ENCODE peak calls at places on chromosomes 1 and 21, in four cellular contexts. Z, U, A and C are unnamed samples.

GRCh38 chr21:25911730-25912401 is 177.1 kb downstream of the GABPA start:
- DNase-seq in Z (no peak), U (no peak), A (no peak), C (no peak)

GRCh38 chr1:28296401-28297220 is 32.2 kb upstream of the MED18 start:
- DNase-seq in Z (no peak), U (no peak), A (no peak), C (peak)

GRCh38 chr1:18941221-18942141 is 15.0 kb downstream of the IFFO2 start:
- DNase-seq in Z (peak), U (no peak), A (no peak), C (peak)

GRCh38 chr1:215637041-215637573 is 70.0 kb downstream of the KCTD3 start:
- DNase-seq in Z (no peak), U (peak), A (no peak), C (no peak)

GRCh38 chr1:175080030-175080429 is 12.4 kb downstream of the TNN start:
- DNase-seq in Z (no peak), U (no peak), A (no peak), C (no peak)

GRCh38 chr1:240309804-240310203 is 218.1 kb downstream of the FMN2 start:
- DNase-seq in Z (no peak), U (no peak), A (no peak), C (no peak)

GRCh38 chr1:68213843-68214242 is 18.5 kb downstream of the WLS start:
- DNase-seq in Z (no peak), U (no peak), A (peak), C (no peak)

GRCh38 chr21:29189358-29189757 is 58.9 kb downstream of the MAP3K7CL start:
- DNase-seq in Z (no peak), U (no peak), A (no peak), C (no peak)

GRCh38 chr1:228294717-228295116 is 86.9 kb downstream of the OBSCN start:
- DNase-seq in Z (no peak), U (no peak), A (no peak), C (no peak)

GRCh38 chr1:150072959-150073358 is 5.4 kb downstream of the VPS45 start:
- DNase-seq in Z (peak), U (peak), A (peak), C (peak)

GRCh38 chr21:46555225-46555617 is 49.7 kb downstream of the S100B start:
- DNase-seq in Z (no peak), U (no peak), A (no peak), C (no peak)

GRCh38 chr1:52191395-52191965 is 49.6 kb downstream of the ZFYVE9 start:
- DNase-seq in Z (no peak), U (no peak), A (no peak), C (no peak)

GRCh38 chr1:9518454-9518998 is 20.7 kb upstream of the SLC25A33 start:
- DNase-seq in Z (no peak), U (no peak), A (no peak), C (no peak)

GRCh38 chr1:19756480-19756879 is 43.2 kb downstream of the TMCO4 start:
- DNase-seq in Z (no peak), U (no peak), A (no peak), C (no peak)

GRCh38 chr1:210257698-210258395 is 25.3 kb downstream of the SERTAD4 start:
- DNase-seq in Z (no peak), U (no peak), A (no peak), C (no peak)

GRCh38 chr1:202056644-202057334 is 46.4 kb downstream of the ELF3 start:
- DNase-seq in Z (peak), U (peak), A (no peak), C (no peak)

GRCh38 chr1:68384321-68384813 is 65.4 kb downstream of the RPE65 start:
- DNase-seq in Z (peak), U (peak), A (no peak), C (no peak)

GRCh38 chr21:32256873-32257620 is 21.8 kb downstream of the MIS18A start:
- DNase-seq in Z (no peak), U (peak), A (peak), C (no peak)

GRCh38 chr1:173995475-173995874 is 26.7 kb downstream of the RC3H1 start:
- DNase-seq in Z (no peak), U (no peak), A (no peak), C (no peak)

GRCh38 chr1:207050768-207051614 is at the start of gene YOD1:
- DNase-seq in Z (peak), U (peak), A (peak), C (peak)

GRCh38 chr21:26169611-26170470 is 729 bp downstream of the APP start:
- DNase-seq in Z (peak), U (peak), A (peak), C (peak)

GRCh38 chr1:232238009-232238408 is 391.9 kb downstream of the SIPA1L2 start:
- DNase-seq in Z (no peak), U (no peak), A (no peak), C (no peak)

GRCh38 chr21:44709426-44710293 is 1.7 kb downstream of the TSPEAR start:
- DNase-seq in Z (no peak), U (no peak), A (peak), C (peak)

GRCh38 chr1:22969224-22969829 is 3.3 kb downstream of the LACTBL1 start:
- DNase-seq in Z (no peak), U (no peak), A (peak), C (no peak)

GRCh38 chr1:41486892-41487728 is 2.6 kb upstream of the EDN2 start:
- DNase-seq in Z (no peak), U (no peak), A (no peak), C (peak)

GRCh38 chr1:36177589-36178463 is 21.9 kb downstream of the MAP7D1 start:
- DNase-seq in Z (no peak), U (no peak), A (no peak), C (peak)

GRCh38 chr1:172670791-172671190 is 11.9 kb downstream of the FASLG start:
- DNase-seq in Z (no peak), U (no peak), A (no peak), C (no peak)

GRCh38 chr1:112322983-112323678 is 72.9 kb upstream of the CTTNBP2NL start:
- DNase-seq in Z (no peak), U (no peak), A (peak), C (no peak)

GRCh38 chr21:40490408-40490807 is 356.6 kb downstream of the DSCAM start:
- DNase-seq in Z (no peak), U (no peak), A (no peak), C (no peak)

GRCh38 chr1:34927316-34927715 is 2.1 kb downstream of the DLGAP3 start:
- DNase-seq in Z (no peak), U (no peak), A (no peak), C (no peak)

GRCh38 chr1:25084407-25084806 is 147.9 kb downstream of the SYF2 start:
- DNase-seq in Z (no peak), U (no peak), A (no peak), C (no peak)

GRCh38 chr1:61253059-61253735 is 170.8 kb downstream of the NFIA start:
- DNase-seq in Z (no peak), U (peak), A (no peak), C (no peak)

GRCh38 chr1:10511494-10511885 is 36.7 kb downstream of the PEX14 start:
- DNase-seq in Z (no peak), U (no peak), A (no peak), C (no peak)

GRCh38 chr1:39818482-39818881 is 29.8 kb upstream of the BMP8B start:
- DNase-seq in Z (no peak), U (no peak), A (no peak), C (no peak)
- TF ChIP-seq REST in Z (no peak), U (no peak), A (no peak), C (no peak)

GRCh38 chr1:108745980-108746381 is 493 bp upstream of the STXBP3 start:
- DNase-seq in Z (no peak), U (no peak), A (no peak), C (no peak)
- TF ChIP-seq REST in Z (no peak), U (no peak), A (no peak), C (no peak)

DNA sequence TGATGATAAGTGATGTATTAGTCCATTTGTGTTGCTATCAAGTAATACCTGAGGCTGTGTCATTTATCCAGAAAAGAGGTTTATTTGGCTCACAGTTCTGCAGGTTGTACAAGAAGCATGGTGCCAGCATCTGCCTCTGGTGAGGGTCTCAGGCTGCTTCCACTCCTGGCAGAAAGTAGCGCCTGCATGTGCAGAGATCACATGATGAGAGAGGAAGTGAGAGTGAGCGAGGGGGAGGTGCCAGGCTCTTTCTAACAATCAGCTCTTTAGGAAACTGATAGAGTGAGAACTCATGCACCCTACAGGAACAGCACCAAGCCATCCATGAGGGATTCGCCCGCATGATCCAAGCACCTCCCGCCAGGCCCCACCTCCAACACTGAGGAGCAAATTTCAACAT is 2.2 kb upstream of the FHAD1 start:
- DNase-seq in Z (no peak), U (no peak), A (no peak), C (peak)
- TF ChIP-seq REST in Z (no peak), U (no peak), A (no peak), C (no peak)

DNA sequence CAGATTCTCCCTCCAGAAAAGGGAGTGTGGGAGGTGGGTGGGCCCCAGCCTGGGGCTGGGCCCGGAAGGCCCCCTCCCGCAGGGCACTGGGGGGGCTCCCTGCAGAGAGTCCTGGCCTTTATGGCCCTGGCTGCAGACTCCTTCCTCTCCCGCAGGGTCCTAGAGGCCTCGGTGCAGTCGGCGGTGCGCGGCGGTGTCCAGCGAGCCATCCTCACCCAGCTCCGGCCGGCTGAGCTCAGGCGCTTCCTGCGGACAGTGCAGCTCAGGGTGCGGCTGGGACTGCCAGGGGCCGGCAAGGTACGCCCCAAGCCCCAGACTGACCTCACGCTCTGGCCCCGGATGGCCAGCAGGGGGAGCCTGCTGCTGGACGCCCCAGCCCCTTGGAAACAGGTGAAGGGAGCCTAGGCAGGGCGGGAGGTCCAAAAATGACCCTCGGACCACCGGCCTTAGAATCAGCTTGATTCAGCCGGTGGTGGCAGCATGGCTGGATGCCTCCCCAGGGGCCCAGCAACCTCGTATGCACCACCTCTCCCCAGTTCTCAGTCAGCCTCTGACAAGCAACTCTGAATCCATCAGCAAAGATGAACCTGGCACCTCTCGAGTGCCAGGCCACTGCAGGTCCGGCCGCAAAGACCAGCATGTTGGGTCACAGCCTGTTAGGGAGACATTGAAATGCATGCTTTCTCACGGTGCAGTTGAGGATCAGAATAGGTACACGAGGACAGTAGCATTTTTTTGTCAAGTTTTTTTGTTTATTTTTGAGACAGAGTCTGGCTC is 20.6 kb downstream of the MTHFR start:
- DNase-seq in Z (peak), U (peak), A (peak), C (peak)
- TF ChIP-seq REST in Z (no peak), U (no peak), A (no peak), C (no peak)

GRCh38 chr1:59296358-59297256 is at the start of gene FGGY:
- DNase-seq in Z (peak), U (peak), A (peak), C (peak)
- TF ChIP-seq REST in Z (no peak), U (no peak), A (peak), C (no peak)

GRCh38 chr1:15981679-15982078 is 5.8 kb upstream of the ZBTB17 start:
- DNase-seq in Z (no peak), U (no peak), A (no peak), C (no peak)
- TF ChIP-seq REST in Z (no peak), U (peak), A (peak), C (no peak)

GRCh38 chr1:244862354-244862698 is 2.0 kb downstream of the HNRNPU start:
- DNase-seq in Z (no peak), U (no peak), A (no peak), C (no peak)

GRCh38 chr1:244863491-244864252 is 671 bp downstream of the HNRNPU start:
- DNase-seq in Z (no peak), U (no peak), A (peak), C (no peak)

GRCh38 chr1:244861683-244862082 is 2.7 kb downstream of the HNRNPU start:
- DNase-seq in Z (no peak), U (no peak), A (no peak), C (no peak)

GRCh38 chr1:244864253-244865027 is at the start of gene HNRNPU:
- DNase-seq in Z (peak), U (peak), A (peak), C (peak)

DNA sequence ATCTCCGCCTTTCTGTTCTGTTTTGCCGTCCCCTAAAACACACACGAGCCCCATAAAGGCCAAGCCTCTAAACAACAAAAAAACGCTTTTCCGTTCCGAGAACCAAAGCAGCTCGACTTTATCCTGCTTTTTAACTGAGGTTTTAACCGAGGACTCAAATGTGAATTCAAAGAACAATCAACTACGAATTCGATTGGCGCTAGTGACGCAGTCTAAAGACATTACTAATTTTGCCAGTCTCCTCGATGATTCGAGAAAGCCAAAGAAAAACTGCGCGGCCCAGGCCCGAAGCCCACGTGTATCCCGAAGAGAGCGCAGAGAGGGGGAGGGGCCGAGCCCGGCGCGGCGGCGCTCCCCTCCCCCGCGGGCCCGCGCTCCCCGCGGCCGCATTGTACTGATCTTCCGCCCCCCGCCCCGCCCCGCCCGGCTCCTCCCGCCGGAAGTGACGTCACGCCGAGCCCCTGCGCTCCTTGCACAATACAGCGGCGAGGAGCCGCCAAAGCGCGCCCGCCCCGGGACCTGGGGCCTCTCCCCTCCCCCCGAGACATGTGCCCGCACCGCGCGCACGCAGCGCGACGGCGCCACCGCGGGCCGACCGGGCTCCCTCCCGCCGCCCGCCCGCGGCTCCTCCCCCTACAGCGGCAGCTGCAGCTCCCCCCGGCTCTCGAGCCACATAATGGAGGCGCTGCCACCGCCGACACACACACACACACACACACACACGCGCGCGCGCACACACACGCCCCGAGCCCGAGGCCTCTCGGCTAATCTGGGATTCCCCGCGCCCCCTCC is 1.4 kb downstream of the HNRNPU start:
- DNase-seq in Z (peak), U (peak), A (peak), C (peak)
- TF ChIP-seq REST in Z (no peak), U (no peak), A (peak), C (no peak)

GRCh38 chr1:117061986-117062415 is 1.9 kb downstream of the TTF2 start:
- DNase-seq in Z (no peak), U (no peak), A (no peak), C (no peak)
- TF ChIP-seq REST in Z (no peak), U (no peak), A (no peak), C (no peak)